ENCODE peak calls at places on chromosomes 3 and 15, in eight cellular contexts. F, T, Z, L, G, R, Y and D are unnamed samples.
A peak's percentile ranks its signal among the peaks of the same experiment; 100 is the strongest.

GRCh38 chr3:126353694-126354321 is 3.4 kb downstream of the KLF15 start:
- DNase-seq in F (no peak), T (peak; percentile 29), Z (no peak), L (peak; percentile 5), G (no peak), R (no peak), Y (no peak), D (no peak)

GRCh38 chr15:75358771-75359536 is 9.5 kb downstream of the MAN2C1 start:
- DNase-seq in F (no peak), T (no peak), Z (no peak), L (no peak), G (no peak), R (no peak), Y (no peak), D (no peak)

GRCh38 chr15:82810863-82811421 is 1.5 kb downstream of the WHAMM start:
- DNase-seq in F (no peak), T (no peak), Z (no peak), L (peak; percentile 77), G (no peak), R (no peak), Y (peak; percentile 5), D (no peak)

GRCh38 chr15:35545825-35546580 is at the start of gene DPH6:
- DNase-seq in F (peak; percentile 79), T (peak; percentile 67), Z (peak; percentile 54), L (peak; percentile 82), G (peak; percentile 85), R (peak; percentile 87), Y (peak; percentile 75), D (no peak)

GRCh38 chr3:128349963-128350599 is 116.6 kb downstream of the DNAJB8 start:
- DNase-seq in F (no peak), T (no peak), Z (no peak), L (no peak), G (no peak), R (no peak), Y (no peak), D (no peak)

GRCh38 chr3:115148142-115148790 is 1.2 kb upstream of the ZBTB20 start:
- DNase-seq in F (peak; percentile 4), T (no peak), Z (no peak), L (no peak), G (peak; percentile 22), R (no peak), Y (peak; percentile 8), D (no peak)

GRCh38 chr3:73449774-73450173 is 175.0 kb downstream of the PDZRN3 start:
- DNase-seq in F (no peak), T (no peak), Z (no peak), L (no peak), G (no peak), R (no peak), Y (no peak), D (no peak)

GRCh38 chr3:157134620-157135191 is 25.2 kb downstream of the CCNL1 start:
- DNase-seq in F (no peak), T (peak; percentile 90), Z (no peak), L (peak; percentile 94), G (no peak), R (no peak), Y (peak; percentile 50), D (no peak)

GRCh38 chr3:126108689-126109075 is 24.8 kb upstream of the SLC41A3 start:
- DNase-seq in F (no peak), T (no peak), Z (no peak), L (no peak), G (no peak), R (no peak), Y (no peak), D (no peak)

GRCh38 chr3:99789322-99789721 is 28.3 kb upstream of the CMSS1 start:
- DNase-seq in F (peak; percentile 67), T (peak; percentile 37), Z (peak; percentile 57), L (peak; percentile 48), G (peak; percentile 81), R (peak; percentile 51), Y (peak; percentile 44), D (no peak)

GRCh38 chr3:181739628-181740027 is 27.9 kb downstream of the SOX2 start:
- DNase-seq in F (no peak), T (no peak), Z (peak; percentile 77), L (no peak), G (no peak), R (no peak), Y (peak; percentile 13), D (no peak)

GRCh38 chr15:57172925-57173324 is 203.4 kb upstream of the CGNL1 start:
- DNase-seq in F (peak; percentile 49), T (no peak), Z (no peak), L (no peak), G (peak; percentile 49), R (no peak), Y (peak; percentile 50), D (no peak)

GRCh38 chr15:34644061-34644460 is 60.6 kb upstream of the GOLGA8B start:
- DNase-seq in F (peak; percentile 98), T (no peak), Z (no peak), L (no peak), G (peak; percentile 87), R (no peak), Y (peak; percentile 91), D (no peak)

GRCh38 chr3:110384601-110385000 is 687.0 kb upstream of the NECTIN3 start:
- DNase-seq in F (peak; percentile 84), T (no peak), Z (no peak), L (no peak), G (peak; percentile 86), R (no peak), Y (peak; percentile 50), D (no peak)

GRCh38 chr3:27680517-27681246 is 41.4 kb downstream of the EOMES start:
- DNase-seq in F (no peak), T (peak; percentile 78), Z (no peak), L (no peak), G (no peak), R (no peak), Y (peak; percentile 26), D (no peak)

DNA sequence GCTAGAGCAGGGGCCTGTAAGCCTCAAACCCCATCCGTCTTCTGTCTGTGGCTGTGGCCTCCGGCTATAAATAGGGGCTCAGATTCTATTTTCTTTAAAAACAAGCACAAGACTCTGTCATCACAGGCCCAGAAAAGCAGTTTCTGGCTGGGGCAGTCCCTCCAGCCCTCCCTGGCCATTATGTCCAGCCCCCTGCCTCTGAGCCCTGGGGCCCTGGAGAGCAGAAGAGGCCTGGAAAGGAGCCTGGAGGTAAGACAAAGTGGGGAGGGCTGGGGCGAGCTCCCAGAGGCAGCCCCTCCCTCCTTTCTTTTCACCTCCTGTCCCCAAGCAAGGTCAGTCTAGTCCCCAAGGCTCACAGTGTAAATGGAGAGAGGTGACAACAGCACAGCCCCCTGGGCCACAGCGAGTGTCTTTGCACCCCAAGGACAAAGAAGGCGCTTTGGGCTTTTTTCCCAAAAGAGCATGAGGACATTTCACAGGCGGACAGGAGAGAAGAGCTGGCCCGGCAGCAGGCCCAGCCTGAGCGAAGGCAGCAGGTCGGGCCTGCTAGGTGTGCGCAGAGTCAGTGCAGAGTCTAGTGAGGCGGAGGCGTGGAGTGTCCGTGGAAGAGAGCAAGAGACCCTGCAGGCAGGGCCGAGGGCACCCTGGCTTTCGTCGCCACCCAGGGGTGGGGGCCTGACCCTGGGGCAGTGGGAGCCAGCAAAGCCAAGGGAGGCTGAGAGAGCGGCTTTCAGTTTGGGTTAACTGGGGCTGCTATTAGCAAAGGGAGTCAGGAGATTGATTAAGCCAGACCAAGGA is 188.3 kb downstream of the TBC1D2B start:
- DNase-seq in F (no peak), T (no peak), Z (no peak), L (no peak), G (no peak), R (no peak), Y (no peak), D (no peak)
- H2AFZ ChIP-seq in F (peak overlapping the region; percentile 75), T (no peak overlapping the region), Z (no peak overlapping the region), L (no peak overlapping the region), G (no peak overlapping the region), R (no peak overlapping the region), Y (no peak overlapping the region), D (no peak overlapping the region)

DNA sequence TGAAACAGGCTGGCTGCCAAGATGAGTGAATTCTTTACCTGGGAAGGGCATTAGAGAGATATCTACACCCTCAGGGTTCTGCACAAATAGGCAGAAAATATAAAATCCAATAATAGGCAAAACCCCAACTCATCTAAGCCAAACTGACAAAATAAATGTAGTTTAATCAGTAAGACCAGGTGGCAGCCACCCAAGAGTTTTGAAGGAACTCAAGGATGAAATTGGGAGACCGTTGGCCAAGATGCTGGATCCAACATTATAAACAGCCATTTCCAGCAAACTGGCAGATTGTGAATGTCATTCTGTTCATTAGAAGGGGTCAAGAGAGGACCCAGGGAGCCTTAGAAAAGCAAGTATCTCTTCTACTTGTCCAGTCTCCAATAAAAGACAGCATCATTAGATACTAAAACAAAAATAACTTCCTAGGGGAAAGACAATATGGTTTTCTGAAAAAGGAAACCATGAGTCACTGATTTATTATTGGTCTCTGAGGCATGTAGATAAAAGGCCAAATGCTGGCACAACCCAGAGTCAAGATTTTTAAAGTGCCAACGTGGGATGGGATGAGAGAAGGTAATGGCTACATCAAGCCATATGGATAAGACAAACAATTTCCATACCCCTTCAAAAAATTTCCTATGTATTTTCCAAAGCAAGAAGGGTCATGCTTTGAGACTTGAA is 67.9 kb downstream of the GADL1 start:
- DNase-seq in F (no peak), T (no peak), Z (no peak), L (peak; percentile 11), G (peak; percentile 7), R (no peak), Y (peak; percentile 47), D (no peak)
- H3K4me2 ChIP-seq in F (no peak overlapping the region), T (no peak overlapping the region), Z (peak overlapping the region; percentile 9), L (no peak overlapping the region), G (no peak overlapping the region), R (no peak overlapping the region), Y (no peak overlapping the region), D (no peak overlapping the region)

GRCh38 chr15:27019687-27020086 is 48.7 kb downstream of the GABRG3 start:
- DNase-seq in F (no peak), T (no peak), Z (no peak), L (no peak), G (no peak), R (no peak), Y (no peak), D (no peak)

GRCh38 chr15:27017168-27017809 is 46.3 kb downstream of the GABRG3 start:
- DNase-seq in F (peak; percentile 58), T (peak; percentile 73), Z (no peak), L (peak; percentile 65), G (peak; percentile 76), R (peak; percentile 93), Y (peak; percentile 64), D (no peak)
- H2AFZ ChIP-seq in F (no peak overlapping the region), T (no peak overlapping the region), Z (no peak overlapping the region), L (no peak overlapping the region), G (no peak overlapping the region), R (no peak overlapping the region), Y (no peak overlapping the region), D (no peak overlapping the region)

GRCh38 chr15:32642667-32643425 is 1.3 kb downstream of the SCG5 start:
- DNase-seq in F (peak; percentile 58), T (no peak), Z (no peak), L (no peak), G (no peak), R (peak; percentile 17), Y (no peak), D (no peak)

GRCh38 chr15:32643907-32644445 is 2.5 kb downstream of the SCG5 start:
- DNase-seq in F (peak; percentile 66), T (no peak), Z (no peak), L (no peak), G (no peak), R (no peak), Y (no peak), D (peak; percentile 68)

GRCh38 chr15:32637704-32638103 is 3.8 kb upstream of the SCG5 start:
- DNase-seq in F (no peak), T (no peak), Z (no peak), L (no peak), G (no peak), R (no peak), Y (no peak), D (no peak)

GRCh38 chr15:32636908-32637567 is 4.5 kb upstream of the SCG5 start:
- DNase-seq in F (no peak), T (no peak), Z (no peak), L (no peak), G (no peak), R (no peak), Y (no peak), D (no peak)

GRCh38 chr15:32641517-32642059 is at the start of gene SCG5:
- DNase-seq in F (peak; percentile 49), T (no peak), Z (no peak), L (no peak), G (peak; percentile 48), R (peak; percentile 96), Y (peak; percentile 47), D (no peak)
- H3K4me2 ChIP-seq in F (peak within 1 kb of the TSS; percentile 85), T (no peak within 1 kb of the TSS), Z (no peak within 1 kb of the TSS), L (no peak within 1 kb of the TSS), G (peak within 1 kb of the TSS; percentile 69), R (peak within 1 kb of the TSS; percentile 74), Y (peak within 1 kb of the TSS; percentile 80), D (peak within 1 kb of the TSS; percentile 8)